ENCODE peak calls at places on chromosomes 1 and 21, in six cellular contexts. One of them, this sample, is unnamed. For H3K4me1, the result is how much of the 10 kb centered on the place peaks cover.

GRCh38 chr1:83950106-83950661 is 48.7 kb downstream of the TTLL7 start:
- DNase-seq in H1: no peak
- DNase-seq in H9: no peak
- DNase-seq in mesenchymal stem cell: no peak
- DNase-seq in trophoblast cell: no peak
- DNase-seq in IMR-90: no peak
- DNase-seq in this sample: no peak

GRCh38 chr1:179230251-179230650 is 774 bp upstream of the ABL2 start:
- DNase-seq in H1: no peak
- DNase-seq in H9: no peak
- DNase-seq in trophoblast cell: no peak
- DNase-seq in IMR-90: peak
- DNase-seq in mesenchymal stem cell: peak
- DNase-seq in this sample: no peak

GRCh38 chr1:2520806-2521205 is 5.6 kb downstream of the PANK4 start:
- DNase-seq in IMR-90: no peak
- DNase-seq in trophoblast cell: no peak
- DNase-seq in H9: no peak
- DNase-seq in H1: no peak
- DNase-seq in mesenchymal stem cell: no peak
- DNase-seq in this sample: no peak

GRCh38 chr1:182206628-182207239 is 145.2 kb upstream of the ZNF648 start:
- DNase-seq in H1: no peak
- DNase-seq in trophoblast cell: no peak
- DNase-seq in H9: no peak
- DNase-seq in IMR-90: no peak
- DNase-seq in mesenchymal stem cell: no peak
- DNase-seq in this sample: no peak

GRCh38 chr1:25017436-25018109 is 87.5 kb upstream of the RUNX3 start:
- DNase-seq in mesenchymal stem cell: peak
- DNase-seq in IMR-90: peak
- DNase-seq in trophoblast cell: no peak
- DNase-seq in H9: peak
- DNase-seq in H1: no peak
- DNase-seq in this sample: no peak

GRCh38 chr21:43911935-43912487 is 47.0 kb downstream of the AGPAT3 start:
- DNase-seq in trophoblast cell: no peak
- DNase-seq in mesenchymal stem cell: no peak
- DNase-seq in H1: no peak
- DNase-seq in H9: no peak
- DNase-seq in IMR-90: no peak
- DNase-seq in this sample: no peak

GRCh38 chr1:56715161-56715560 is 70.0 kb downstream of the PRKAA2 start:
- DNase-seq in H1: no peak
- DNase-seq in H9: no peak
- DNase-seq in trophoblast cell: peak
- DNase-seq in IMR-90: peak
- DNase-seq in mesenchymal stem cell: peak
- DNase-seq in this sample: no peak

GRCh38 chr21:29538115-29538514 is 239.4 kb downstream of the BACH1 start:
- DNase-seq in trophoblast cell: peak
- DNase-seq in H1: no peak
- DNase-seq in IMR-90: peak
- DNase-seq in H9: no peak
- DNase-seq in mesenchymal stem cell: no peak
- DNase-seq in this sample: no peak

GRCh38 chr1:178119623-178120022 is 25.7 kb downstream of the RASAL2 start:
- DNase-seq in H9: no peak
- DNase-seq in trophoblast cell: peak
- DNase-seq in mesenchymal stem cell: no peak
- DNase-seq in H1: no peak
- DNase-seq in IMR-90: no peak
- DNase-seq in this sample: no peak

GRCh38 chr21:14084701-14085100 is 126.1 kb downstream of the LIPI start:
- DNase-seq in trophoblast cell: no peak
- DNase-seq in H1: no peak
- DNase-seq in mesenchymal stem cell: no peak
- DNase-seq in H9: no peak
- DNase-seq in IMR-90: no peak
- DNase-seq in this sample: no peak

GRCh38 chr1:54581621-54582035 is 33.6 kb downstream of the ACOT11 start:
- DNase-seq in H1: no peak
- DNase-seq in IMR-90: peak
- DNase-seq in trophoblast cell: no peak
- DNase-seq in mesenchymal stem cell: peak
- DNase-seq in H9: peak
- DNase-seq in this sample: no peak

GRCh38 chr1:54579337-54579781 is 31.3 kb downstream of the ACOT11 start:
- DNase-seq in trophoblast cell: no peak
- DNase-seq in mesenchymal stem cell: no peak
- DNase-seq in H9: no peak
- DNase-seq in IMR-90: no peak
- DNase-seq in H1: no peak
- DNase-seq in this sample: peak

GRCh38 chr1:54583307-54583686 is 35.3 kb downstream of the ACOT11 start:
- DNase-seq in trophoblast cell: no peak
- DNase-seq in H9: no peak
- DNase-seq in IMR-90: no peak
- DNase-seq in mesenchymal stem cell: no peak
- DNase-seq in H1: no peak
- DNase-seq in this sample: no peak

GRCh38 chr1:54582566-54583306 is 34.7 kb downstream of the ACOT11 start:
- DNase-seq in mesenchymal stem cell: no peak
- DNase-seq in IMR-90: no peak
- DNase-seq in trophoblast cell: no peak
- DNase-seq in H1: no peak
- DNase-seq in H9: peak
- DNase-seq in this sample: peak

GRCh38 chr1:54580856-54581550 is 33.0 kb downstream of the ACOT11 start:
- DNase-seq in IMR-90: no peak
- DNase-seq in H9: no peak
- DNase-seq in H1: no peak
- DNase-seq in mesenchymal stem cell: no peak
- DNase-seq in trophoblast cell: no peak
- DNase-seq in this sample: no peak
- H2AFZ ChIP-seq in IMR-90: peak
- H2AFZ ChIP-seq in H9: no peak
- H2AFZ ChIP-seq in H1: no peak
- H2AFZ ChIP-seq in mesenchymal stem cell: no peak
- H2AFZ ChIP-seq in trophoblast cell: no peak
- H2AFZ ChIP-seq in this sample: peak

GRCh38 chr1:184610872-184611614 is 143.6 kb downstream of the EDEM3 start:
- DNase-seq in trophoblast cell: no peak
- DNase-seq in IMR-90: no peak
- DNase-seq in H1: no peak
- DNase-seq in H9: no peak
- DNase-seq in mesenchymal stem cell: no peak
- DNase-seq in this sample: peak
- H4K8ac ChIP-seq in trophoblast cell: no peak
- H4K8ac ChIP-seq in IMR-90: no peak
- H4K8ac ChIP-seq in H1: no peak
- H4K8ac ChIP-seq in H9: no peak
- H4K8ac ChIP-seq in mesenchymal stem cell: no peak
- H4K8ac ChIP-seq in this sample: no peak

GRCh38 chr1:36358514-36359084 is 27.1 kb downstream of the STK40 start:
- DNase-seq in IMR-90: no peak
- DNase-seq in mesenchymal stem cell: no peak
- DNase-seq in H1: no peak
- DNase-seq in H9: no peak
- DNase-seq in trophoblast cell: no peak
- DNase-seq in this sample: no peak
- H3K4me1 ChIP-seq in IMR-90: under half
- H3K4me1 ChIP-seq in mesenchymal stem cell: under half
- H3K4me1 ChIP-seq in H1: under half
- H3K4me1 ChIP-seq in H9: under half
- H3K4me1 ChIP-seq in trophoblast cell: under half
- H3K4me1 ChIP-seq in this sample: under half

DNA sequence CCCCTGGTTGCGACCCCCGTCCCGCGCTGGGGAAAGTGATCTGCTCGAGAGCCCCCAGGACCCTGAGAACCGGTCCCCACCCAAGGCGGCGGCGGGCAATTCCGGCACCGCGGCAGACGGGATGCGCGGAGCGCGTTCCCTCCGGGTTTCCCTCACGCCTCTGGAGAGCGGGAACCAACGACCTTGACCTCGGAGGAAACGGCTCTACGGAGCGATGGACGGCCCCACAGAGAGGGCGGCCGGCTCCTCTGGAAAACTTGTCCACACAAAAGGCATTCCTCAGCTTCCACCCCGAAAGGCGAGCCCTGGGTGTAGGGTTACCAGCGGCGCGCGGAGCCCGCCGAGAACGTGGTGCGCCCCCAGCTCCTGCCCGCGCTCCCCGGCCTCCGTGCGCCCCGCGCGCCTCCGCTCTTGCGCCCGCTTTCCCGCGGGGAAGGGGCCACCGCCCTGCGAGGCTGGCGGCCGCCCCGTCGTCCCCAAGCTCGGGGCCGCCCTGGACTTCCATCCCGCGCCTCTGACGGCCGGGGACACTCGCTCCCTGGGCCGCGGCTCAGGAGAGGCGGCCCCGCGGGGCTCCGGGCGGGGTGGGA is 391 bp upstream of the KIAA1614 start:
- DNase-seq in IMR-90: peak
- DNase-seq in H9: peak
- DNase-seq in mesenchymal stem cell: peak
- DNase-seq in trophoblast cell: peak
- DNase-seq in H1: no peak
- DNase-seq in this sample: peak
- H2AFZ ChIP-seq in IMR-90: peak
- H2AFZ ChIP-seq in H9: no peak
- H2AFZ ChIP-seq in mesenchymal stem cell: peak
- H2AFZ ChIP-seq in trophoblast cell: peak
- H2AFZ ChIP-seq in H1: peak
- H2AFZ ChIP-seq in this sample: peak

DNA sequence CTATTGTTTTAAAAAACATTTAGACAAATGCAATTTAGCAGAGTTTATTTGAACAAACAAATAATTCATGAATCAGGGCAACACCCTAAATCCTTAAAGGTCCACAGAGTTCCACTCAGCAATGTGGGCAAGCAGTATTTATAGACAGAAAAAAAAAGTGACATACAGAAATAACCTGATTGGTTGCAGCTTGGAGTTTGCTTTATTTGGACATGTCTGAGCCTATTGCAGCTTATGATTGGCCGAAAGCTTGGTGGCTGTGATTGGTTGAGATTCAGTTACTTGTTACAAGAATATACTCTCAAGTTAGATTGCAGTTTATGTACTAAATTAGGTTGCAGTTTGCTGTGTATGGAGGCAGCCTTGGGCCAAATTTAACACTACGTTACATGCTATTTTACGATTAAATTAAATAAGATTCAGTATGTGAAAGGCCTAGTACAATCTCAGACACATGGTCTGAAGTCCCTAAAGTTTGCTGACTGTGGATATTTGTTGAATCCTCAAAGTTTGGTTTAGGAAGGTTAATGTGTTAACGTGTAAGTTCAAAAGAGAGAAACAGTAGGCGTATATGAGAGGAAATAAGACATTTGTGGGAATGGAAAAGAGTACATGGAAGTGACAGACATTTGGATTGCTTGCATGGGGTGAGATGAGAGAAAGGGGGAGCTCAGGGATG is 6.9 kb upstream of the CAMSAP2 start:
- DNase-seq in IMR-90: no peak
- DNase-seq in H9: no peak
- DNase-seq in mesenchymal stem cell: no peak
- DNase-seq in H1: no peak
- DNase-seq in trophoblast cell: no peak
- DNase-seq in this sample: no peak
- H4K8ac ChIP-seq in IMR-90: no peak
- H4K8ac ChIP-seq in H9: no peak
- H4K8ac ChIP-seq in mesenchymal stem cell: no peak
- H4K8ac ChIP-seq in H1: no peak
- H4K8ac ChIP-seq in trophoblast cell: no peak
- H4K8ac ChIP-seq in this sample: no peak

DNA sequence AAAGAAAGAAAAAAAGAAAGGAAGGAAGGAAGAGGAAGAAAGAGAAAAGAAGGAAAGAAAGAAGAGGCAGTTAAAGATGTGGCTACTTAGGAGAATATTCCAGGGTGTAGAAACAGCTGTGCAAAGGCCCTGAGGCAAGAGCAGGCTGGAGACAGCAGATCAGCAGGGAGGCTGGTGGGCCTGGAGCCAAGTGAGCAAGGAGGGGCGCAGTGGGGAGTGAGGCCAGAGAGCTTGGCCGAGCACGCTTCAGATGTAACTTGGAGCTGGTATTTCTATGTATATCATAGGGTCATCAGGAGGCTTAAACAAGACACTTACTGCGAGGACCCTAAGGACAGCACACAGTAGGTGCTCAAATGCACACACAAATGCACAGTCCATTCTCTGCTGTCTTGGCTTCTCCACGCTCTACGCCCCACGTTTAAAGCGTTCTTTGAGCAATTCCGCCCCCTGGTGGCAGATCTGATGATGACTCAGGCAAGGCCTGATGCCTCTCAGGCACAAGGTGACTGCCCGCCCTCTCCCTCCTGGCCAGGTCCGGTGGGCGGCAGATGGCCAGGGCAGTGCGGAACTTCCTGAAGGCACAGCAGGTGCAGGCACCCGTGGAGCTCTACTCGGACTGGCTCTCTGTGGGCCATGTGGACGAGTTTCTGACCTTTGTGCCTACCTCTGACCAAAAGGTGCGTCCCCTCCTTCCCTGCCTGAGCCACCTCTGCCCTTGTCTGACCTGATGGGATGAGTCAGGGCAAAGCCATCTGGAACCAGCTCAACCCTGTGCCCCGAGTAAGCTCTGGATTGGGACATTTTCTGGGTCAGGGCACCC is 11.9 kb upstream of the PADI3 start:
- DNase-seq in trophoblast cell: peak
- DNase-seq in mesenchymal stem cell: peak
- DNase-seq in H9: peak
- DNase-seq in H1: peak
- DNase-seq in IMR-90: peak
- DNase-seq in this sample: peak
- H3K4me1 ChIP-seq in trophoblast cell: under half
- H3K4me1 ChIP-seq in mesenchymal stem cell: under half
- H3K4me1 ChIP-seq in H9: under half
- H3K4me1 ChIP-seq in H1: under half
- H3K4me1 ChIP-seq in IMR-90: under half
- H3K4me1 ChIP-seq in this sample: under half